ENCODE peak calls at places on chromosomes 5 and 9, in seven cellular contexts. T is tibial nerve, U is transverse colon, K is A549, Y is sigmoid colon, W is K562, X is H1. A is an unnamed sample.

GRCh38 chr9:1042466-1042865 is 7.7 kb upstream of the DMRT2 start:
- DNase-seq in T (no peak), U (peak; percentile 34), K (no peak), Y (no peak), W (no peak), X (no peak), A (no peak)

GRCh38 chr5:82593481-82593880 is 315.3 kb upstream of the RPS23 start:
- DNase-seq in T (no peak), U (no peak), K (no peak), Y (no peak), W (no peak), X (no peak), A (no peak)

GRCh38 chr5:95686661-95687060 is 3.9 kb upstream of the SPATA9 start:
- DNase-seq in T (no peak), U (no peak), K (no peak), Y (no peak), W (no peak), X (no peak), A (no peak)

GRCh38 chr9:3348169-3348568 is 177.6 kb downstream of the RFX3 start:
- DNase-seq in T (no peak), U (no peak), K (no peak), Y (no peak), W (no peak), X (no peak), A (no peak)

GRCh38 chr9:112547712-112548440 is 61.2 kb downstream of the KIAA1958 start:
- DNase-seq in T (no peak), U (no peak), K (no peak), Y (no peak), W (peak; percentile 50), X (no peak), A (no peak)

GRCh38 chr9:84851935-84852585 is 182.5 kb downstream of the NTRK2 start:
- DNase-seq in T (peak; percentile 22), U (no peak), K (peak; percentile 49), Y (no peak), W (no peak), X (peak; percentile 54), A (no peak)

GRCh38 chr9:100430286-100430940 is 3.5 kb downstream of the MSANTD3 start:
- DNase-seq in T (no peak), U (no peak), K (no peak), Y (no peak), W (no peak), X (no peak), A (no peak)

GRCh38 chr5:137604348-137605095 is 105.4 kb upstream of the SPOCK1 start:
- DNase-seq in T (no peak), U (no peak), K (no peak), Y (no peak), W (no peak), X (no peak), A (no peak)

GRCh38 chr5:117077142-117077541 is 502.5 kb upstream of the SEMA6A start:
- DNase-seq in T (no peak), U (no peak), K (no peak), Y (no peak), W (no peak), X (no peak), A (no peak)

GRCh38 chr5:124411089-124411488 is 335.4 kb downstream of the ZNF608 start:
- DNase-seq in T (no peak), U (no peak), K (no peak), Y (no peak), W (no peak), X (no peak), A (no peak)

GRCh38 chr9:27539479-27540441 is 10.1 kb upstream of the MOB3B start:
- DNase-seq in T (no peak), U (peak; percentile 15), K (no peak), Y (peak; percentile 83), W (no peak), X (no peak), A (peak; percentile 64)

GRCh38 chr9:88933607-88934379 is 57.5 kb upstream of the S1PR3 start:
- DNase-seq in T (no peak), U (no peak), K (no peak), Y (no peak), W (peak; percentile 62), X (no peak), A (no peak)

GRCh38 chr9:107586493-107586892 is 96.9 kb upstream of the KLF4 start:
- DNase-seq in T (no peak), U (no peak), K (no peak), Y (no peak), W (no peak), X (no peak), A (no peak)

GRCh38 chr9:126721531-126722098 is 83.2 kb upstream of the ZBTB43 start:
- DNase-seq in T (no peak), U (no peak), K (no peak), Y (no peak), W (no peak), X (no peak), A (no peak)

GRCh38 chr5:96043471-96043870 is 81.8 kb upstream of the ELL2 start:
- DNase-seq in T (no peak), U (no peak), K (no peak), Y (no peak), W (peak; percentile 24), X (no peak), A (no peak)

GRCh38 chr5:72378636-72379289 is 58.6 kb downstream of the PTCD2 start:
- DNase-seq in T (no peak), U (no peak), K (peak; percentile 54), Y (no peak), W (no peak), X (no peak), A (no peak)

DNA sequence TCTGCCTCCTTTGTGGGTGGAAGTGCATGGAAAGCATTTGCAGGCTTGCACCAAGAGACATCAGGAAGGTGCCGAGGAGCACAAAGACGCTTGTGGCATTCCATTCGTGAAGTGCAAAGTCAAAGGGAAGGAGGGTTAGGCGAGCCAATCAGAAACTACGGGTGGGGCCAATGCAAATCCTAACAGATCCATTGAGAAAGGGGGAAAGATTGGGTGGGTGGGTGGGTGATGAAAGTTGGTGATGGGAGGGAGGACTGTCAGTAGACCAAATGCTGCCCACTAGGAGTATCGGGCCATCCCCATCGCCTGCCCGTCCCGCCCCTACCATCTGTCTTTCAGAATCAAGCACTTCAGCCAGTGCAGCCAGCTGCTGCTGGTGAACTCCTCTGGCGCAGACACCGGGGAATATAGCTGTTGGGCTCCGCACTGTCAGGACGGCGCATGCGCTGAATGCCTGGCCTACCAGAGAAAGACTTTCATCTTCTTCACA is 17.1 kb upstream of the ANXA6 start:
- DNase-seq in T (no peak), U (no peak), K (no peak), Y (no peak), W (no peak), X (no peak), A (peak; percentile 39)
- H3K4me3 ChIP-seq in T (no peak overlapping the region), U (no peak overlapping the region), K (no peak overlapping the region), Y (peak overlapping the region; percentile 10), W (no peak overlapping the region), X (no peak overlapping the region), A (no peak overlapping the region)

DNA sequence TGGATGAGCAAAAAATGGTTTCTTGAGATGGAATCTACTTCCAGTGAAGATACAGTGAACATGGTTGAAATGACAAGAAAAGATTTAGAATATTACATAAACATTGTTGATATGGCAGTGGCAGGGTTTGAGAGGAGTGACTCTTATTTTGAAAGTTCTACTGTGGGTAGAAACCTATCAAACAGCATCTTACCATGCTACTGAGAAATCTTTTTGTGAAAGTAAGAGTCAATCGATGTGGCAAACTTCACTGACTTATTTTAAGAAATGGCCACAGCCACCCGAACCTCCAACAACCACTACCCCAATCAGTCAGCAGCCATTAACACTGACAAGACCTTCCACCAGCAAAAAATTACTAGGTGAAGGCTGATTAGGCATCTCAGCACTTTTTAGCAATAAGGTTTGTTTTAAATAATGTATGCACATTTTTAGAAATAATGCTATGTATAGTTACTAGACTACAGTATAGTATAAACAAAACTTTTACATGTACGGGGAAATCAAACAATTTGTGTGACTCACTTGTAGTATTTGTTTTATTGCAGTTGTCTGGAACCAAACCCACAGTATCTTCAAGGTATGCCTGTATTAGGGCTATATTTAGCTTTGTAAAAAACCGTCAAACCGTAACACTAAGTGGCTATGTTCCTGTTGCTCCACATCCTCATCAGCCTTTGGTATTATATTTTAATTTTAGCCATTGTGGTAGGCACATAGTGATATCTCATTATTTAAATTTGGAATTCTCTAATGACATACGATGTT is 30.6 kb upstream of the ADAMTS6 start:
- DNase-seq in T (no peak), U (no peak), K (no peak), Y (no peak), W (no peak), X (no peak), A (no peak)
- TF ChIP-seq EP300 in T (no peak), U (no peak), K (no peak), Y (no peak), W (no peak), X (no peak), A (no peak)

GRCh38 chr9:137744632-137745183 is 125.9 kb downstream of the EHMT1 start:
- DNase-seq in T (no peak), U (no peak), K (no peak), Y (no peak), W (no peak), X (no peak), A (no peak)

GRCh38 chr9:137743695-137744094 is 124.9 kb downstream of the EHMT1 start:
- DNase-seq in T (no peak), U (no peak), K (no peak), Y (no peak), W (no peak), X (no peak), A (no peak)

GRCh38 chr9:137742698-137743097 is 123.9 kb downstream of the EHMT1 start:
- DNase-seq in T (no peak), U (no peak), K (no peak), Y (no peak), W (no peak), X (no peak), A (no peak)

GRCh38 chr9:137748311-137748710 is 129.3 kb upstream of the CACNA1B start:
- DNase-seq in T (no peak), U (no peak), K (no peak), Y (no peak), W (no peak), X (no peak), A (no peak)

GRCh38 chr9:137745541-137745991 is 126.8 kb downstream of the EHMT1 start:
- DNase-seq in T (no peak), U (peak; percentile 63), K (peak; percentile 54), Y (no peak), W (peak; percentile 66), X (no peak), A (no peak)
- TF ChIP-seq POLR2A in T (no peak), U (no peak), K (no peak), Y (no peak), W (no peak), X (no peak), A (no peak)

GRCh38 chr9:99336531-99336930 is 114.4 kb downstream of the SEC61B start:
- DNase-seq in T (no peak), U (no peak), K (no peak), Y (no peak), W (no peak), X (no peak), A (no peak)

GRCh38 chr9:99335280-99335679 is 113.2 kb downstream of the SEC61B start:
- DNase-seq in T (no peak), U (no peak), K (no peak), Y (no peak), W (no peak), X (no peak), A (no peak)

GRCh38 chr9:99336005-99336404 is 113.9 kb downstream of the SEC61B start:
- DNase-seq in T (no peak), U (no peak), K (no peak), Y (no peak), W (no peak), X (no peak), A (no peak)

GRCh38 chr9:99341686-99342085 is 119.6 kb downstream of the SEC61B start:
- DNase-seq in T (no peak), U (no peak), K (no peak), Y (no peak), W (no peak), X (no peak), A (no peak)

GRCh38 chr9:99340281-99340680 is 118.2 kb downstream of the SEC61B start:
- DNase-seq in T (no peak), U (no peak), K (no peak), Y (no peak), W (no peak), X (no peak), A (no peak)
- H3K4me3 ChIP-seq in T (no peak overlapping the region), U (no peak overlapping the region), K (no peak overlapping the region), Y (no peak overlapping the region), W (no peak overlapping the region), X (no peak overlapping the region), A (no peak overlapping the region)

A was measured in ovary.